ENCODE peak calls at places on chromosomes 1 and 21, in ten cellular contexts. J, R, T, V, B, Q, C, E, K and D are unnamed samples.

GRCh38 chr1:182206628-182207239 is 145.2 kb upstream of the ZNF648 start:
- DNase-seq in J (peak; percentile 91), R (peak; percentile 37), T (no peak), V (no peak), B (no peak), Q (peak; percentile 77), C (peak; percentile 43), E (no peak), K (no peak), D (no peak)

GRCh38 chr21:16579538-16579937 is 849.8 kb downstream of the USP25 start:
- DNase-seq in J (no peak), R (no peak), T (no peak), V (no peak), B (no peak), Q (no peak), C (no peak), E (no peak), K (no peak), D (no peak)

GRCh38 chr21:28235169-28235892 is 757.3 kb downstream of the LTN1 start:
- DNase-seq in J (peak; percentile 64), R (no peak), T (no peak), V (no peak), B (no peak), Q (no peak), C (no peak), E (peak; percentile 29), K (no peak), D (no peak)

GRCh38 chr21:33412832-33413519 is 9.8 kb downstream of the IFNGR2 start:
- DNase-seq in J (no peak), R (no peak), T (no peak), V (no peak), B (no peak), Q (no peak), C (peak; percentile 58), E (peak; percentile 77), K (no peak), D (no peak)

GRCh38 chr1:52281518-52281917 is 84.5 kb downstream of the CC2D1B start:
- DNase-seq in J (no peak), R (no peak), T (no peak), V (no peak), B (no peak), Q (no peak), C (no peak), E (no peak), K (no peak), D (no peak)

GRCh38 chr1:244054247-244054923 is 3.3 kb downstream of the ZBTB18 start:
- DNase-seq in J (no peak), R (no peak), T (no peak), V (no peak), B (no peak), Q (no peak), C (no peak), E (no peak), K (no peak), D (no peak)

GRCh38 chr1:229310833-229311232 is 32.0 kb downstream of the CCSAP start:
- DNase-seq in J (no peak), R (no peak), T (no peak), V (no peak), B (no peak), Q (no peak), C (no peak), E (no peak), K (no peak), D (no peak)

GRCh38 chr1:106526650-106527049 is 529.8 kb upstream of the PRMT6 start:
- DNase-seq in J (no peak), R (no peak), T (no peak), V (no peak), B (no peak), Q (no peak), C (no peak), E (no peak), K (no peak), D (no peak)

GRCh38 chr1:177897601-177898376 is 72.1 kb downstream of the SEC16B start:
- DNase-seq in J (no peak), R (no peak), T (no peak), V (no peak), B (no peak), Q (no peak), C (peak; percentile 62), E (no peak), K (no peak), D (no peak)

GRCh38 chr1:228100822-228101613 is 2.1 kb downstream of the C1orf35 start:
- DNase-seq in J (peak; percentile 66), R (no peak), T (no peak), V (no peak), B (no peak), Q (no peak), C (no peak), E (no peak), K (no peak), D (no peak)

GRCh38 chr1:228104526-228105251 is 1.6 kb upstream of the C1orf35 start:
- DNase-seq in J (peak; percentile 64), R (no peak), T (no peak), V (no peak), B (no peak), Q (no peak), C (no peak), E (peak; percentile 75), K (no peak), D (no peak)

GRCh38 chr1:228101614-228101993 is 1.5 kb downstream of the C1orf35 start:
- DNase-seq in J (peak; percentile 68), R (no peak), T (no peak), V (no peak), B (no peak), Q (no peak), C (no peak), E (no peak), K (no peak), D (no peak)

GRCh38 chr1:228101994-228102790 is 933 bp downstream of the C1orf35 start:
- DNase-seq in J (peak; percentile 82), R (no peak), T (no peak), V (peak; percentile 68), B (peak; percentile 55), Q (no peak), C (peak; percentile 71), E (no peak), K (no peak), D (peak; percentile 66)

GRCh38 chr1:228102791-228103620 is at the start of gene C1orf35:
- DNase-seq in J (peak; percentile 97), R (peak; percentile 90), T (peak; percentile 73), V (peak; percentile 99), B (peak; percentile 94), Q (peak; percentile 94), C (peak; percentile 96), E (peak; percentile 94), K (peak; percentile 66), D (peak; percentile 98)
- TF ChIP-seq POLR2A in J (peak; percentile 55), R (peak; percentile 61), T (peak; percentile 79), V (peak; percentile 60), B (peak; percentile 71), Q (peak; percentile 53), C (peak; percentile 78), E (peak; percentile 64), K (peak; percentile 80), D (no peak)

DNA sequence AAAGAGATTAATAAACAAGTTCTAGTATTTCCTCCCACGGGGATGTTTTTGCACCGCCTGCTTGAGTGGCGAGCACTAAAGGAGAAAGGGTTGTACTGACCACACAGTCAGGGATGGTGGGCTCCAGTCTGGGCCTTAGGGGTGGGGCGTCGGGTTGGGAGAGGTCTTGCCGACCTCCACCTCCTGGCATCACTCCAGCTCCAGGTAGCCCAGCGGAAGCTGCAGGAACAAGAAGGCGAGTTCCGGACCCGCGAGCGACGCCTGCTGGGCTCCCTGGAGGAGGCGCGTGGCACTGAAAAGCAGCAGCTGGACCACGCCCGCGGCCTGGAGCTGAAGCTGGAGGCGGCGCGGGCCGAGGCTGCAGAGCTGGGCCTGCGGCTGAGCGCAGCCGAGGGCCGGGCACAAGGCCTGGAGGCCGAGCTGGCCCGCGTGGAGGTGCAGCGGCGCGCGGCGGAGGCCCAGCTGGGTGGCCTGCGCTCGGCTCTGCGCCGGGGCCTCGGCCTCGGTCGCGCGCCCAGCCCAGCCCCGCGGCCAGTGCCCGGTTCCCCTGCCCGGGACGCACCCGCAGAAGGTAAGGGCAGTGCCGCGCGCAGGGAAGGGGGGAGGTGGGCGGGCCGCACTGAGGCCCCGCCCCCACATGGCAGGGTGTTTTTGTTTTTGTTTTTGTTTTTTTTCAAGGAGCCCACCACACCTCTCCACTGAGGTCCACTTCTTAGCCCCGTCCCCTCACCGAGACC is 19.7 kb downstream of the MFAP2 start:
- DNase-seq in J (peak; percentile 90), R (peak; percentile 32), T (peak; percentile 84), V (peak; percentile 74), B (peak; percentile 87), Q (peak; percentile 86), C (peak; percentile 94), E (peak; percentile 88), K (peak; percentile 7), D (peak; percentile 74)
- TF ChIP-seq POLR2A in J (no peak), R (no peak), T (peak; percentile 66), V (no peak), B (peak; percentile 46), Q (no peak), C (no peak), E (no peak), K (no peak), D (no peak)

GRCh38 chr21:45974073-45975016 is 7.2 kb upstream of the COL6A1 start:
- DNase-seq in J (peak; percentile 89), R (peak; percentile 30), T (no peak), V (peak; percentile 54), B (no peak), Q (peak; percentile 71), C (peak; percentile 31), E (peak; percentile 64), K (no peak), D (peak; percentile 32)
- TF ChIP-seq POLR2A in J (no peak), R (no peak), T (no peak), V (no peak), B (no peak), Q (no peak), C (no peak), E (no peak), K (no peak), D (no peak)

GRCh38 chr1:179141592-179142244 is 59.8 kb downstream of the TOR3A start:
- DNase-seq in J (no peak), R (no peak), T (no peak), V (no peak), B (peak; percentile 26), Q (no peak), C (no peak), E (no peak), K (no peak), D (no peak)
- TF ChIP-seq POLR2A in J (no peak), R (no peak), T (no peak), V (no peak), B (no peak), Q (no peak), C (no peak), E (no peak), K (no peak), D (no peak)

DNA sequence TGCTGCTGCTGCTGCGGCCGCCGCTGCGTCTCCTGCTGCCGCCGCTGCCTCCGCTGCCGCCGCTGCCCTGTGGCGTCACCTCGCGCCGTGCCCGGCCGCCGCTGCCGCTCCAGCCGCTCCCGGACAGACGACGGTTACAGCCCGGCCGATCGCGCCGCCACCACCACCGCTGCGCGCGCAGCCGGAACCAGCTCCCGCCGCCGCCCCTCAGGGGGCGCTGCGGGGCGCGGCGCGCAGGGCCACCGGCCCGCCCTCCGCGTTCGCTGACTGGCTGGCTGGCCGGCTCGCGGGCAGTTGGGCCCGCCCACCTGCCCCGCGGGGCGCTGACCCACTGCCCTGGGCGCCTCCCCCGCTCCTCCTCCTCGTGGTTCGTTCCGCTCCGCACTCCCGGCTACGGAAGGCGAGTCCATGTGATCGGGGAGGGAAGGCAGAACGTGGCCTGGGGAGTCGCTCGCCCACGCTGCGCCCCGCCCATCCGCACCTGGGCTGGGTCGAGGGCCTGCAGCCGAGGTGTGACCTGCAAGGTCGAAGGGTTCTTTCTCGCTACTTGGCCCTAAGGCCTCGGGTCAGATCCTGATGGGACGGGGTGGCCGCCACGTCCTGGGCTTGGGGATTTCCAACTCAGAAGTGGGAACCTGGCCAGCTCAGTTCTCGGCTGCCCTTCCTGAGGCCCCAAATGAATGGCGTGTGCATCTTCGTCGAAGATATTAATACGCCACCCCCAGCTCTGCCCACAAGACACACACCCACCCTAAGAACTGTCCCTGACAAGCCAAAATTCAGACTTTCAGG is at the start of gene PTP4A2:
- DNase-seq in J (peak; percentile 97), R (peak; percentile 85), T (peak; percentile 94), V (peak; percentile 89), B (peak; percentile 96), Q (peak; percentile 94), C (peak; percentile 97), E (peak; percentile 98), K (peak; percentile 97), D (peak; percentile 82)
- TF ChIP-seq POLR2A in J (no peak), R (no peak), T (peak; percentile 62), V (peak; percentile 82), B (peak; percentile 45), Q (peak; percentile 90), C (peak; percentile 8), E (peak; percentile 99), K (peak; percentile 73), D (peak; percentile 57)